ENCODE peak calls at places on chromosomes 3 and 15, in seven cellular contexts. U is heart right ventricle; Y is activated CD8-positive, alpha-beta memory T cell treated with anti-CD3 and anti-CD28 coated beads for 48 hours; S is non-pigmented ciliary epithelial cell; X is GDM1; H is neural crest cell; E is hypothalamus. J is an unnamed sample.

GRCh38 chr15:31100738-31101137 is 787 bp downstream of the TRPM1 start:
- DNase-seq in U (no peak), S (no peak), X (no peak), Y (no peak), H (no peak), E (no peak), J (no peak)

GRCh38 chr3:154872089-154872488 is 208.0 kb upstream of the MME start:
- DNase-seq in Y (no peak), H (no peak), S (no peak), X (no peak), E (no peak), U (no peak), J (no peak)

GRCh38 chr15:68789921-68790575 is 30.6 kb downstream of the ANP32A start:
- DNase-seq in H (no peak), U (peak; percentile 18), S (no peak), X (no peak), Y (no peak), E (no peak), J (no peak)

GRCh38 chr15:70410371-70410975 is 312.8 kb upstream of the TLE3 start:
- DNase-seq in H (no peak), E (no peak), X (no peak), U (no peak), S (no peak), Y (no peak), J (no peak)

GRCh38 chr3:50100956-50101845 is 12.5 kb downstream of the RBM5 start:
- DNase-seq in S (no peak), H (no peak), X (no peak), E (no peak), Y (no peak), U (no peak), J (no peak)

GRCh38 chr15:75178938-75179772 is 22.5 kb upstream of the C15orf39 start:
- DNase-seq in S (no peak), H (no peak), X (no peak), Y (no peak), E (no peak), U (no peak), J (no peak)

GRCh38 chr3:107416138-107416537 is 38.9 kb downstream of the CCDC54 start:
- DNase-seq in E (no peak), Y (no peak), H (no peak), U (no peak), X (no peak), S (no peak), J (no peak)

GRCh38 chr3:4302747-4303146 is 422 bp upstream of the SETMAR start:
- DNase-seq in E (no peak), H (no peak), U (no peak), X (no peak), Y (no peak), S (no peak), J (no peak)

GRCh38 chr3:68560728-68561127 is 371.6 kb downstream of the TAFA4 start:
- DNase-seq in X (no peak), H (no peak), S (no peak), E (no peak), Y (no peak), U (no peak), J (no peak)

GRCh38 chr3:54621181-54621580 is 306.7 kb downstream of the LRTM1 start:
- DNase-seq in U (no peak), H (no peak), X (no peak), Y (no peak), S (no peak), E (no peak), J (no peak)

GRCh38 chr15:38895326-38896282 is 331.0 kb upstream of the RASGRP1 start:
- DNase-seq in H (no peak), E (no peak), S (no peak), U (no peak), Y (no peak), X (no peak), J (no peak)

GRCh38 chr3:39207361-39208192 is 15.2 kb upstream of the XIRP1 start:
- DNase-seq in Y (no peak), U (no peak), H (no peak), E (no peak), S (no peak), X (no peak), J (no peak)

GRCh38 chr15:43206054-43206453 is 14.8 kb downstream of the EPB42 start:
- DNase-seq in E (no peak), X (no peak), U (no peak), H (no peak), Y (no peak), S (no peak), J (no peak)

GRCh38 chr3:70973558-70973957 is 610.0 kb downstream of the FOXP1 start:
- DNase-seq in E (no peak), Y (no peak), S (no peak), X (no peak), U (no peak), H (no peak), J (no peak)

GRCh38 chr3:193301441-193301840 is 60.4 kb downstream of the PLAAT1 start:
- DNase-seq in S (no peak), X (no peak), H (no peak), Y (no peak), U (no peak), E (no peak), J (no peak)

GRCh38 chr3:124837730-124838186 is 49.4 kb downstream of the ITGB5 start:
- DNase-seq in H (peak; percentile 14), E (no peak), X (no peak), U (peak; percentile 67), Y (no peak), S (no peak), J (no peak)

GRCh38 chr15:51536965-51537574 is 85.5 kb downstream of the DMXL2 start:
- DNase-seq in H (no peak), S (peak; percentile 8), X (no peak), U (no peak), Y (no peak), E (no peak), J (peak; percentile 8)

GRCh38 chr3:138112362-138112761 is 3.0 kb downstream of the DZIP1L start:
- DNase-seq in H (no peak), X (no peak), Y (no peak), E (no peak), U (no peak), S (no peak), J (no peak)

GRCh38 chr3:111103807-111104206 is 32.2 kb downstream of the NECTIN3 start:
- DNase-seq in S (peak; percentile 22), X (no peak), Y (no peak), H (no peak), U (no peak), E (no peak), J (no peak)

GRCh38 chr3:133863865-133864264 is 31.8 kb downstream of the RAB6B start:
- DNase-seq in E (no peak), S (no peak), U (no peak), H (no peak), Y (no peak), X (no peak), J (no peak)

GRCh38 chr3:82715091-82715856 is 953.8 kb upstream of the GBE1 start:
- DNase-seq in S (no peak), E (no peak), Y (no peak), H (no peak), X (no peak), U (no peak), J (no peak)

GRCh38 chr15:72992733-72993321 is 59.4 kb upstream of the NEO1 start:
- DNase-seq in S (no peak), X (no peak), Y (no peak), H (no peak), E (no peak), U (no peak), J (no peak)

GRCh38 chr3:102141096-102141912 is 292.0 kb downstream of the NFKBIZ start:
- DNase-seq in Y (no peak), E (no peak), H (no peak), X (no peak), S (no peak), U (no peak), J (no peak)

GRCh38 chr3:177377166-177377565 is 179.9 kb upstream of the TBL1XR1 start:
- DNase-seq in X (no peak), U (no peak), S (no peak), Y (no peak), H (no peak), E (no peak), J (no peak)

GRCh38 chr15:68574629-68575028 is 4.2 kb upstream of the CORO2B start:
- DNase-seq in X (no peak), Y (no peak), S (no peak), E (no peak), U (no peak), H (no peak), J (no peak)

GRCh38 chr3:101847328-101847727 is 2.0 kb upstream of the NFKBIZ start:
- DNase-seq in U (no peak), X (no peak), S (no peak), E (no peak), H (no peak), Y (no peak), J (no peak)

GRCh38 chr3:78907367-78907766 is 860.4 kb downstream of the ROBO1 start:
- DNase-seq in H (no peak), Y (no peak), E (no peak), S (no peak), X (no peak), U (no peak), J (no peak)

GRCh38 chr3:170909129-170909903 is 879 bp upstream of the EIF5A2 start:
- DNase-seq in E (no peak), S (peak; percentile 94), Y (no peak), U (peak; percentile 14), X (no peak), H (no peak), J (no peak)

GRCh38 chr15:47244361-47244760 is 472.9 kb upstream of the SEMA6D start:
- DNase-seq in S (no peak), X (no peak), H (no peak), U (no peak), E (no peak), Y (no peak), J (no peak)

GRCh38 chr15:65409284-65409631 is 13.5 kb downstream of the IGDCC4 start:
- DNase-seq in H (no peak), U (no peak), E (no peak), S (peak; percentile 96), Y (no peak), X (peak; percentile 12), J (no peak)

GRCh38 chr3:30355622-30356021 is 250.8 kb upstream of the TGFBR2 start:
- DNase-seq in E (no peak), U (no peak), X (peak; percentile 2), H (no peak), Y (no peak), S (peak; percentile 53), J (no peak)